ENCODE peak calls at places on chromosomes 1 and 21, in ten cellular contexts. H, O, K, W, U, L, F, P, A and R are unnamed samples.
A peak's percentile ranks its signal among the peaks of the same experiment; 100 is the strongest.

GRCh38 chr1:27099904-27100796 is 54.8 kb downstream of the SLC9A1 start:
- DNase-seq in H (peak; percentile 59), O (no peak), K (no peak), W (peak; percentile 57), U (no peak), L (no peak), F (no peak), P (peak; percentile 51), A (no peak), R (no peak)

GRCh38 chr1:86757272-86757984 is 53.1 kb downstream of the SH3GLB1 start:
- DNase-seq in H (no peak), O (no peak), K (no peak), W (no peak), U (no peak), L (peak; percentile 14), F (peak; percentile 39), P (no peak), A (no peak), R (no peak)

GRCh38 chr1:214558002-214558770 is 6.8 kb upstream of the PTPN14 start:
- DNase-seq in H (no peak), O (peak; percentile 53), K (no peak), W (no peak), U (no peak), L (no peak), F (no peak), P (peak; percentile 34), A (peak; percentile 61), R (no peak)

GRCh38 chr1:167766538-167766937 is 44.8 kb downstream of the MPZL1 start:
- DNase-seq in H (no peak), O (no peak), K (no peak), W (no peak), U (no peak), L (no peak), F (no peak), P (no peak), A (no peak), R (no peak)

GRCh38 chr1:246800356-246800755 is 76.1 kb downstream of the SCCPDH start:
- DNase-seq in H (no peak), O (no peak), K (no peak), W (no peak), U (no peak), L (no peak), F (no peak), P (no peak), A (no peak), R (no peak)

GRCh38 chr1:9422921-9423505 is 116.3 kb upstream of the SLC25A33 start:
- DNase-seq in H (no peak), O (no peak), K (no peak), W (no peak), U (no peak), L (no peak), F (no peak), P (no peak), A (no peak), R (no peak)

GRCh38 chr21:32102426-32102825 is 176.4 kb downstream of the MIS18A start:
- DNase-seq in H (no peak), O (no peak), K (no peak), W (no peak), U (no peak), L (no peak), F (no peak), P (no peak), A (no peak), R (no peak)

GRCh38 chr1:89721351-89721750 is 88.4 kb downstream of the LRRC8C start:
- DNase-seq in H (no peak), O (peak; percentile 54), K (peak; percentile 22), W (no peak), U (no peak), L (no peak), F (no peak), P (no peak), A (no peak), R (no peak)

GRCh38 chr1:59506952-59507351 is 210.1 kb downstream of the FGGY start:
- DNase-seq in H (no peak), O (no peak), K (no peak), W (no peak), U (no peak), L (no peak), F (peak; percentile 54), P (peak; percentile 29), A (no peak), R (no peak)

GRCh38 chr1:198528376-198528775 is 12.1 kb downstream of the ATP6V1G3 start:
- DNase-seq in H (no peak), O (no peak), K (no peak), W (no peak), U (no peak), L (no peak), F (no peak), P (no peak), A (peak; percentile 2), R (no peak)

GRCh38 chr1:24705260-24706073 is 39.8 kb upstream of the CLIC4 start:
- DNase-seq in H (peak; percentile 88), O (peak; percentile 100), K (peak; percentile 68), W (peak; percentile 84), U (peak; percentile 89), L (peak; percentile 85), F (peak; percentile 81), P (peak; percentile 72), A (peak; percentile 87), R (no peak)

GRCh38 chr1:26289158-26290059 is 9.5 kb downstream of the SH3BGRL3 start:
- DNase-seq in H (no peak), O (no peak), K (no peak), W (no peak), U (no peak), L (peak; percentile 78), F (no peak), P (no peak), A (no peak), R (no peak)

GRCh38 chr21:42513985-42514882 is 582 bp downstream of the SLC37A1 start:
- DNase-seq in H (peak; percentile 73), O (peak; percentile 42), K (peak; percentile 64), W (no peak), U (no peak), L (peak; percentile 70), F (no peak), P (peak; percentile 46), A (no peak), R (no peak)

GRCh38 chr1:91007092-91007491 is 14.7 kb downstream of the ZNF644 start:
- DNase-seq in H (no peak), O (no peak), K (no peak), W (no peak), U (no peak), L (no peak), F (no peak), P (no peak), A (no peak), R (no peak)

GRCh38 chr1:154866995-154867795 is 2.9 kb downstream of the KCNN3 start:
- DNase-seq in H (no peak), O (peak; percentile 53), K (no peak), W (no peak), U (peak; percentile 69), L (peak; percentile 18), F (no peak), P (peak; percentile 67), A (peak; percentile 42), R (no peak)

DNA sequence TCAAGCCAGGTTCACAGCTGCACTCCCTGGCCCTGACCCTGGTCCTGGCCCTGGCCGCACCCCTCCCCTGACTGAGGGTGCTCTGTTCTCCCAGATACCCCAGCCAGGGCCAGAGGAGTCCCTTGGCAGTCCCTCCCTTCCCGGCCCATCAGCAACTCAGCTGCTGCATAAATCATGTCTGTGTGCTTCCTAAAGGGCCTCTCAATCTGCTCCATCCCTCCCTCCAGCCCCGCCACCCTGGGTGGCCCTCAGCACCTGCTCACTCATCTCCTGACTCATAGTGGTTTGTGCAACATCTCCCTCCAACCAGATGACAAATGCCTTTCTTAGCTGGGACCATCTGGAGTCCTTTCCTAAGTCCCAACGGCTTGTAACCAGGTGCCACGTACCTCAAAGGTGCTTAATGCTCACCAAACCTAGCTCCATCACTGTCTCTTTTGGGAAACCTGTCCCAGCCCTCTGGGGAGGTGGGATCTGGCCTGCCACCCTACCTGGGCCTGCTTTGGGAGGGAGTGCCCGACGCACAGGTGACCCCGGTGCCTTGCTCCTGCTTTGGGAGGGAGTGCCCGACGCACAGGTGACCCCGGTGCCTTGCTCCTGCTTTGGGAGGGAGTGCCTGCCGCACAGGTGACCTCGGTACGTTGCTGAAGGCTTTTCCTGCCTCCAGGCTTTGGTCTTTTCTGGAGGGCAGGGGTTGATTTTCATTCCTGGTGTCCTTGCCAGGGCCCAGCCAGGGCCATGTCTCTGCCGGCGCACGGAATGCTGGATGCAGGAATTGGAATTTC is 25.0 kb upstream of the C1orf174 start:
- DNase-seq in H (no peak), O (peak; percentile 6), K (no peak), W (no peak), U (no peak), L (no peak), F (no peak), P (no peak), A (no peak), R (no peak)
- H3K9me3 ChIP-seq in H (no peaks in the 10 kb centered on the region), O (no peaks in the 10 kb centered on the region), K (no peaks in the 10 kb centered on the region), W (no peaks in the 10 kb centered on the region), U (no peaks in the 10 kb centered on the region), L (no peaks in the 10 kb centered on the region), F (no peaks in the 10 kb centered on the region), P (no peaks in the 10 kb centered on the region), A (peaks cover 32% of the 10 kb centered on the region), R (no peaks in the 10 kb centered on the region)

DNA sequence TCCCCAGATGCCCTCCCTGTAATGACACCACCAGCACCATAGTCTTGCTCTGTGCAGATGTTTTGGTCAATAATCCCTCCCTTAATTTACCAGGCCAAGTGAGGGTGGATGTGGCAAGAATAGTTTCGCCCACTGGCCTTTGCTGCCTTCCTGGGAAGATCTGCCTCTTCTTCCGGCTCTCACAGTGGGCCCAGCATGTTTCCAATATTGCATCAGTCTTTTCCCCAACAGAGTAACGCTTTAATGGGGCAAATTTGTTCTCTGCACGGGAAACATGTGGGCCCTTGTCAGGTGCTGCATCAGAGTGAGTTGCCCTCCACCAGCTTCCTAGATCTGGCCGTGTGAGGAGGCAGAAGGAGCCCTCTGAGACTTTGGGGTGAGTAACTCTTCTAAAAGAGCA is 12.0 kb upstream of the ALX3 start:
- DNase-seq in H (no peak), O (no peak), K (no peak), W (no peak), U (no peak), L (no peak), F (no peak), P (no peak), A (no peak), R (no peak)
- H3K4me3 ChIP-seq in H (no peak overlapping the region), O (no peak overlapping the region), K (no peak overlapping the region), W (no peak overlapping the region), U (no peak overlapping the region), L (no peak overlapping the region), F (no peak overlapping the region), P (no peak overlapping the region), A (no peak overlapping the region), R (no peak overlapping the region)

GRCh38 chr21:15410853-15411252 is 318.9 kb upstream of the USP25 start:
- DNase-seq in H (no peak), O (no peak), K (no peak), W (no peak), U (no peak), L (no peak), F (no peak), P (no peak), A (no peak), R (no peak)
- H3K9me3 ChIP-seq in H (no peaks in the 10 kb centered on the region), O (no peaks in the 10 kb centered on the region), K (no peaks in the 10 kb centered on the region), W (no peaks in the 10 kb centered on the region), U (no peaks in the 10 kb centered on the region), L (no peaks in the 10 kb centered on the region), F (no peaks in the 10 kb centered on the region), P (no peaks in the 10 kb centered on the region), A (no peaks in the 10 kb centered on the region), R (no peaks in the 10 kb centered on the region)

GRCh38 chr1:18643154-18644012 is 12.7 kb downstream of the PAX7 start:
- DNase-seq in H (no peak), O (no peak), K (peak; percentile 2), W (no peak), U (no peak), L (no peak), F (no peak), P (no peak), A (no peak), R (no peak)
- H3K4me3 ChIP-seq in H (no peak overlapping the region), O (no peak overlapping the region), K (no peak overlapping the region), W (no peak overlapping the region), U (no peak overlapping the region), L (no peak overlapping the region), F (no peak overlapping the region), P (peak overlapping the region; percentile 57), A (no peak overlapping the region), R (no peak overlapping the region)